ENCODE peak calls at places on chromosome 5, in ten cellular contexts. G, K, N, H, F, A, X, M, L and U are unnamed samples.

GRCh38 chr5:143642791-143643190 is 169.2 kb upstream of the HMHB1 start:
- DNase-seq in A (no peak), G (peak), K (no peak), N (no peak), F (no peak), H (no peak), X (no peak), L (no peak), M (no peak), U (no peak)

GRCh38 chr5:112338681-112339337 is 80.3 kb downstream of the EPB41L4A start:
- DNase-seq in M (no peak), A (no peak), L (no peak), N (no peak), X (no peak), G (no peak), K (no peak), H (no peak), F (no peak), U (no peak)

GRCh38 chr5:143173139-143173889 is 230.2 kb downstream of the NR3C1 start:
- DNase-seq in K (no peak), M (no peak), G (no peak), X (no peak), F (no peak), H (no peak), N (no peak), A (no peak), L (no peak), U (no peak)

GRCh38 chr5:16937023-16937379 is 913 bp upstream of the MYO10 start:
- DNase-seq in H (no peak), G (no peak), X (no peak), F (no peak), M (no peak), N (peak), A (no peak), L (no peak), K (no peak), U (no peak)

GRCh38 chr5:95780597-95780996 is 41.9 kb downstream of the GLRX start:
- DNase-seq in G (no peak), X (no peak), F (no peak), H (no peak), K (no peak), M (no peak), N (no peak), A (no peak), L (no peak), U (no peak)

GRCh38 chr5:5341531-5342292 is 80.8 kb upstream of the ICE1 start:
- DNase-seq in L (no peak), X (no peak), G (no peak), A (no peak), F (no peak), K (no peak), N (no peak), M (no peak), H (no peak), U (no peak)

GRCh38 chr5:94268226-94268625 is 350.2 kb downstream of the KIAA0825 start:
- DNase-seq in L (no peak), M (no peak), H (no peak), A (no peak), X (no peak), G (no peak), F (no peak), N (no peak), K (no peak), U (no peak)

GRCh38 chr5:123036391-123037103 is at the start of gene PPIC:
- DNase-seq in A (no peak), L (no peak), F (no peak), X (no peak), M (no peak), N (peak), K (no peak), G (peak), H (no peak), U (no peak)

GRCh38 chr5:55903121-55903701 is 52.1 kb downstream of the IL31RA start:
- DNase-seq in H (peak), F (peak), L (peak), X (peak), A (peak), M (peak), N (no peak), K (no peak), G (peak), U (no peak)

GRCh38 chr5:169757016-169757415 is 119.9 kb downstream of the DOCK2 start:
- DNase-seq in F (no peak), H (no peak), M (no peak), G (no peak), K (no peak), A (no peak), L (no peak), X (no peak), N (no peak), U (no peak)

GRCh38 chr5:132459031-132459982 is 31.3 kb downstream of the IRF1 start:
- DNase-seq in F (no peak), X (no peak), A (peak), N (peak), M (no peak), H (no peak), K (no peak), L (no peak), G (peak), U (no peak)

GRCh38 chr5:173634465-173634983 is 18.1 kb upstream of the BOD1 start:
- DNase-seq in L (no peak), N (no peak), K (no peak), F (no peak), H (no peak), M (no peak), X (no peak), A (no peak), G (no peak), U (no peak)

GRCh38 chr5:9392625-9393024 is 153.2 kb downstream of the SEMA5A start:
- DNase-seq in L (no peak), N (no peak), G (no peak), F (no peak), A (no peak), M (no peak), X (no peak), K (no peak), H (no peak), U (no peak)

GRCh38 chr5:172411423-172412111 is 42.8 kb downstream of the SH3PXD2B start:
- DNase-seq in G (peak), A (no peak), H (no peak), X (no peak), K (no peak), F (no peak), N (no peak), L (no peak), M (no peak), U (no peak)

GRCh38 chr5:96957125-96958041 is 21.5 kb downstream of the LNPEP start:
- DNase-seq in F (no peak), K (no peak), G (no peak), H (no peak), N (no peak), X (no peak), A (peak), M (no peak), L (no peak), U (no peak)

GRCh38 chr5:1175015-1175414 is 26.4 kb upstream of the SLC6A19 start:
- DNase-seq in G (no peak), F (no peak), X (no peak), A (no peak), L (no peak), M (no peak), H (no peak), K (no peak), N (no peak), U (no peak)

GRCh38 chr5:675111-675875 is 17.9 kb downstream of the TPPP start:
- DNase-seq in G (no peak), H (no peak), M (no peak), L (peak), X (peak), F (no peak), A (no peak), N (no peak), K (no peak), U (no peak)

GRCh38 chr5:153159611-153160010 is 330.9 kb upstream of the GRIA1 start:
- DNase-seq in K (no peak), G (peak), X (no peak), A (no peak), M (no peak), H (no peak), L (no peak), N (no peak), F (no peak), U (no peak)

GRCh38 chr5:67404261-67405100 is 207.9 kb upstream of the CD180 start:
- DNase-seq in N (no peak), K (peak), H (no peak), F (no peak), M (no peak), G (peak), A (no peak), L (no peak), X (no peak), U (no peak)

GRCh38 chr5:51732304-51732703 is 349.1 kb downstream of the ISL1 start:
- DNase-seq in X (no peak), L (no peak), M (no peak), H (no peak), G (no peak), N (no peak), K (no peak), F (no peak), A (no peak), U (no peak)

GRCh38 chr5:27491047-27491446 is 452.7 kb upstream of the CDH9 start:
- DNase-seq in F (no peak), G (no peak), K (no peak), A (no peak), L (no peak), X (no peak), N (no peak), M (no peak), H (no peak), U (no peak)